ENCODE peak calls at places on chromosome 6, in eight cellular contexts. One of them, this sample, is unnamed.

GRCh38 chr6:96520039-96520850 is 1.4 kb upstream of the UFL1 start:
- DNase-seq in PC-3: peak
- DNase-seq in H54: no peak
- DNase-seq in tibial nerve: no peak
- DNase-seq in BJ: no peak
- DNase-seq in ELR: peak
- DNase-seq in AG08396: no peak
- DNase-seq in activated CD8-positive, alpha-beta memory T cell treated with anti-CD3 and anti-CD28 coated beads for 48 hours: no peak
- DNase-seq in this sample: peak

GRCh38 chr6:3478341-3478740 is 21.5 kb upstream of the SLC22A23 start:
- DNase-seq in PC-3: no peak
- DNase-seq in H54: no peak
- DNase-seq in tibial nerve: no peak
- DNase-seq in BJ: no peak
- DNase-seq in ELR: no peak
- DNase-seq in AG08396: no peak
- DNase-seq in activated CD8-positive, alpha-beta memory T cell treated with anti-CD3 and anti-CD28 coated beads for 48 hours: no peak
- DNase-seq in this sample: no peak

GRCh38 chr6:141403103-141403502 is 729.6 kb upstream of the GJE1 start:
- DNase-seq in PC-3: no peak
- DNase-seq in H54: no peak
- DNase-seq in tibial nerve: no peak
- DNase-seq in BJ: no peak
- DNase-seq in ELR: no peak
- DNase-seq in AG08396: no peak
- DNase-seq in activated CD8-positive, alpha-beta memory T cell treated with anti-CD3 and anti-CD28 coated beads for 48 hours: no peak
- DNase-seq in this sample: no peak

GRCh38 chr6:152268846-152269442 is 368.2 kb downstream of the SYNE1 start:
- DNase-seq in PC-3: no peak
- DNase-seq in H54: no peak
- DNase-seq in tibial nerve: no peak
- DNase-seq in BJ: no peak
- DNase-seq in ELR: peak
- DNase-seq in AG08396: no peak
- DNase-seq in activated CD8-positive, alpha-beta memory T cell treated with anti-CD3 and anti-CD28 coated beads for 48 hours: no peak
- DNase-seq in this sample: no peak

GRCh38 chr6:44446626-44447297 is 59.3 kb downstream of the CDC5L start:
- DNase-seq in PC-3: peak
- DNase-seq in H54: no peak
- DNase-seq in tibial nerve: no peak
- DNase-seq in BJ: peak
- DNase-seq in ELR: peak
- DNase-seq in AG08396: peak
- DNase-seq in activated CD8-positive, alpha-beta memory T cell treated with anti-CD3 and anti-CD28 coated beads for 48 hours: no peak
- DNase-seq in this sample: no peak

GRCh38 chr6:3473773-3474172 is 16.9 kb upstream of the SLC22A23 start:
- DNase-seq in PC-3: no peak
- DNase-seq in H54: no peak
- DNase-seq in tibial nerve: no peak
- DNase-seq in BJ: no peak
- DNase-seq in ELR: no peak
- DNase-seq in AG08396: no peak
- DNase-seq in activated CD8-positive, alpha-beta memory T cell treated with anti-CD3 and anti-CD28 coated beads for 48 hours: no peak
- DNase-seq in this sample: no peak

GRCh38 chr6:43926644-43927524 is 156.9 kb downstream of the VEGFA start:
- DNase-seq in PC-3: peak
- DNase-seq in H54: peak
- DNase-seq in tibial nerve: no peak
- DNase-seq in BJ: peak
- DNase-seq in ELR: peak
- DNase-seq in AG08396: peak
- DNase-seq in activated CD8-positive, alpha-beta memory T cell treated with anti-CD3 and anti-CD28 coated beads for 48 hours: no peak
- DNase-seq in this sample: peak

GRCh38 chr6:166029506-166029905 is 138.1 kb downstream of the TBXT start:
- DNase-seq in PC-3: no peak
- DNase-seq in H54: no peak
- DNase-seq in tibial nerve: no peak
- DNase-seq in BJ: no peak
- DNase-seq in ELR: peak
- DNase-seq in AG08396: no peak
- DNase-seq in activated CD8-positive, alpha-beta memory T cell treated with anti-CD3 and anti-CD28 coated beads for 48 hours: no peak
- DNase-seq in this sample: no peak

GRCh38 chr6:71468841-71469750 is 180.5 kb downstream of the OGFRL1 start:
- DNase-seq in PC-3: peak
- DNase-seq in H54: no peak
- DNase-seq in tibial nerve: no peak
- DNase-seq in BJ: peak
- DNase-seq in ELR: peak
- DNase-seq in AG08396: peak
- DNase-seq in activated CD8-positive, alpha-beta memory T cell treated with anti-CD3 and anti-CD28 coated beads for 48 hours: no peak
- DNase-seq in this sample: peak

GRCh38 chr6:1611572-1612385 is 2.1 kb downstream of the FOXC1 start:
- DNase-seq in PC-3: peak
- DNase-seq in H54: no peak
- DNase-seq in tibial nerve: peak
- DNase-seq in BJ: no peak
- DNase-seq in ELR: peak
- DNase-seq in AG08396: no peak
- DNase-seq in activated CD8-positive, alpha-beta memory T cell treated with anti-CD3 and anti-CD28 coated beads for 48 hours: no peak
- DNase-seq in this sample: no peak

GRCh38 chr6:14799928-14800327 is 445.9 kb upstream of the JARID2 start:
- DNase-seq in PC-3: peak
- DNase-seq in H54: peak
- DNase-seq in tibial nerve: no peak
- DNase-seq in BJ: no peak
- DNase-seq in ELR: peak
- DNase-seq in AG08396: peak
- DNase-seq in activated CD8-positive, alpha-beta memory T cell treated with anti-CD3 and anti-CD28 coated beads for 48 hours: no peak
- DNase-seq in this sample: peak

GRCh38 chr6:151087861-151088598 is 151.7 kb upstream of the AKAP12 start:
- DNase-seq in PC-3: no peak
- DNase-seq in H54: no peak
- DNase-seq in tibial nerve: no peak
- DNase-seq in BJ: no peak
- DNase-seq in ELR: no peak
- DNase-seq in AG08396: no peak
- DNase-seq in activated CD8-positive, alpha-beta memory T cell treated with anti-CD3 and anti-CD28 coated beads for 48 hours: no peak
- DNase-seq in this sample: peak

GRCh38 chr6:32194825-32195651 is 2.6 kb upstream of the GPSM3 start:
- DNase-seq in PC-3: peak
- DNase-seq in H54: no peak
- DNase-seq in tibial nerve: no peak
- DNase-seq in BJ: no peak
- DNase-seq in ELR: peak
- DNase-seq in AG08396: peak
- DNase-seq in activated CD8-positive, alpha-beta memory T cell treated with anti-CD3 and anti-CD28 coated beads for 48 hours: no peak
- DNase-seq in this sample: peak

GRCh38 chr6:4224082-4224978 is 89.0 kb upstream of the ECI2 start:
- DNase-seq in PC-3: no peak
- DNase-seq in H54: no peak
- DNase-seq in tibial nerve: no peak
- DNase-seq in BJ: no peak
- DNase-seq in ELR: peak
- DNase-seq in AG08396: no peak
- DNase-seq in activated CD8-positive, alpha-beta memory T cell treated with anti-CD3 and anti-CD28 coated beads for 48 hours: no peak
- DNase-seq in this sample: peak